ENCODE peak calls at places on chromosomes 5 and 9, in seven cellular contexts. C is right lobe of liver, R is foreskin fibroblast, D is esophagus squamous epithelium, V is cardiac fibroblast, Z is hepatocyte, F is adrenal gland. H is an unnamed sample.

GRCh38 chr9:82488319-82488701 is 499.7 kb downstream of the SPATA31D1 start:
- DNase-seq in V (no peak), R (no peak), D (no peak), C (no peak), F (no peak), Z (peak; percentile 10), H (no peak)

GRCh38 chr5:116772152-116772501 is 197.5 kb upstream of the SEMA6A start:
- DNase-seq in F (no peak), V (no peak), C (no peak), Z (no peak), D (no peak), R (no peak), H (no peak)

GRCh38 chr5:28014779-28015178 is 976.4 kb upstream of the CDH9 start:
- DNase-seq in V (peak; percentile 23), C (no peak), F (no peak), D (no peak), R (no peak), Z (no peak), H (peak; percentile 42)

GRCh38 chr5:15718411-15719178 is 218.6 kb downstream of the FBXL7 start:
- DNase-seq in R (no peak), V (peak; percentile 20), D (no peak), C (no peak), F (no peak), Z (no peak), H (no peak)

GRCh38 chr5:124655943-124656459 is 90.4 kb downstream of the ZNF608 start:
- DNase-seq in D (no peak), Z (peak; percentile 81), V (peak; percentile 89), R (peak; percentile 90), F (no peak), C (no peak), H (peak; percentile 18)

GRCh38 chr5:122182491-122182921 is 53.2 kb downstream of the ZNF474 start:
- DNase-seq in Z (peak; percentile 50), D (no peak), R (peak; percentile 79), C (no peak), V (peak; percentile 93), F (peak; percentile 25), H (no peak)

GRCh38 chr9:91179237-91180138 is 182.2 kb downstream of the AUH start:
- DNase-seq in F (no peak), Z (no peak), R (peak; percentile 95), V (peak; percentile 68), D (no peak), C (no peak), H (no peak)

GRCh38 chr5:88092938-88093635 is 175.6 kb downstream of the TMEM161B start:
- DNase-seq in Z (no peak), R (no peak), C (no peak), F (no peak), D (no peak), V (no peak), H (no peak)

GRCh38 chr9:88954073-88954472 is 37.2 kb upstream of the S1PR3 start:
- DNase-seq in Z (no peak), F (no peak), V (peak; percentile 40), C (no peak), D (no peak), R (peak; percentile 19), H (peak; percentile 57)

GRCh38 chr5:91378683-91379601 is 4.2 kb downstream of the ARRDC3 start:
- DNase-seq in C (no peak), V (peak; percentile 29), R (no peak), F (no peak), Z (no peak), D (no peak), H (peak; percentile 24)

GRCh38 chr5:10329808-10330481 is 22.2 kb upstream of the CMBL start:
- DNase-seq in F (peak; percentile 29), C (no peak), Z (peak; percentile 61), V (peak; percentile 68), D (no peak), R (peak; percentile 87), H (no peak)

GRCh38 chr9:122180633-122181032 is 20.9 kb downstream of the MORN5 start:
- DNase-seq in Z (peak; percentile 75), V (peak; percentile 83), R (peak; percentile 72), C (no peak), D (no peak), F (peak; percentile 50), H (peak; percentile 64)

GRCh38 chr5:9545301-9545958 is 445 bp downstream of the SEMA5A start:
- DNase-seq in R (no peak), D (no peak), F (no peak), Z (peak; percentile 27), C (peak; percentile 24), V (no peak), H (no peak)

DNA sequence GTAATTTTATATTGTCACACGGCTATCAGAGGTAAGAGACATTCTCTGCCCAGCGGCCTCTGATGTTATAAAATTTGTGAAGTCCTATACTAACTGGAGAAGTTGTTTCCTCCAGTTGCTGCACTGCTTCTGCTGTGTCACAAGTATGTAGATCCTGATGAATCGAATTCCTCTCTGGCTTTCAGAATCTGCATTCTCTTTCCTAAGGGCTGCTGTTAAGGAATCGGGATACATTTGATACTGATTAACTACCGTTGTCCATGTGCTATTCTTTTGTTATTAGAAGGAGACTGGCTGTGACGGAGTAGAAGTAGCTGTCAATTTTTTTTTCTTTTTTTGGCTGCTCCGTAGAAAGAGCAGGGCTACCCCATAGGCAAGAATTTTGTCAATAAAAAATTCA is 81.7 kb upstream of the LRRC70 start:
- DNase-seq in Z (no peak), D (no peak), C (no peak), R (no peak), V (no peak), F (no peak), H (no peak)
- H3K4me3 ChIP-seq in Z (no peak overlapping the region), D (no peak overlapping the region), C (no peak overlapping the region), R (no peak overlapping the region), V (no peak overlapping the region), F (no peak overlapping the region), H (no peak overlapping the region)

DNA sequence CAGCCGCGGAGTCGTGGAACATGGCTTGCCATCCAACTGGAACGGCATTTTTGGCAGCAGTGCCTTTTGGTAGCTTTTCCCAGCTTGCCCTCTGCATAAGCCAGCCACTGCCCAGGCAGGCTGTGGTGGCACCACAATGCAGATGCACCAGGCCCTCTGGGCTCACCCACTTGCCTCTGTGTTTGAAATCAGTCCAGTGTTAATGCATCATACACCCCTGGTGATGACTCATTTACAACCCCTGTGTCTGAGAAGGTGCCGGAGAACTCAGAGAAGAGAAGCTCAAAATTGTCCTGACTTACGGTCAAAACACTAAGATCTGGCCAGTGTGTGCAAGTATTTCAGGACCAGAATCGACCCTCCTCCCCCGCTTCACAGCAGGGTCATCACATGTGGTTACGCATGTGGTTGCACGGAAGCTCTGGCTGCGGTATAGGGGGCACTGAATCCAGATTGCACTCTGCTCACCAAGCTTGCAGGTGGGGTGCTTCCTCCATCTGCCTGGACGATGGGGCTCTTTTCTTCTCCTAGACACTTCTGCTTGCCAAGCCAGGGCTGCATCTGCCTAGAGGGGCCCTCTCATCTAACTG is 66.5 kb upstream of the SMIM15 start:
- DNase-seq in C (no peak), Z (no peak), R (peak; percentile 8), V (peak; percentile 15), D (no peak), F (no peak), H (peak; percentile 82)
- H3K4me3 ChIP-seq in C (no peak overlapping the region), Z (no peak overlapping the region), R (no peak overlapping the region), V (no peak overlapping the region), D (peak overlapping the region; percentile 48), F (no peak overlapping the region), H (no peak overlapping the region)

DNA sequence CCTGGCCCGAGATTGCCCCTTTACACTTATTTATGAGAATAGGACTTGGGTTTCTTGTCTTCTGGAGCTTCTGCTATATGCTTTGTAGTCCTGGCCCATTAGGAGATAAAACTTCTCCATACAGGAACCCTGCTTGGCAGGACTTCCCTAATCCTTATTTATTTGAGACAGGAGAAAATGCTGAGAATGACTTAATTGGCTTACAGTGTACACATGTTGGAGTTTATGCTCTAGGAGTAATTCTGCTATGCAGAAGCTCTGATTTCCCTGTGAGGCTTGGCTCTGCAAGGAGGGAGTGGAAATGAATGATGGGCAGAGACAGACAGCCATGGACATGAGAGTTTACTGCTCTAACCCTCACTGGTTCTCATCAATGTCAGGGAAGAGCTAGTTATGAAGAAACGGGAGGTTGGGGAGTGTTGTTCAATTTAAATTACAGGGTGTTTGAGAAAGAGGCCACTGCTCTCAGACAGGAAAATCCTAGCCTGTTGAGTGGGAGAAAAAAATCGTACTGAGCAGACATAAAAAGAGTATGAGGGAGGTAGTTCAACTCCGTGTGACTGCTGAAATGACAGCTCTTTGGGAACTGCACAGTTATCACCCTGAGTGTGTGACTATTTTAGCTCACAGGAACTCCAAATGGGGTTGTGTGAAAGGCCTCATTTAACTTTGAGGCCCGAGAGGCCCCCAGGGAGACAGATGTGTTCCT is 37.5 kb downstream of the ACTBL2 start:
- DNase-seq in F (no peak), R (no peak), Z (no peak), C (no peak), D (no peak), V (no peak), H (no peak)
- H3K4me3 ChIP-seq in F (no peak overlapping the region), R (no peak overlapping the region), Z (no peak overlapping the region), C (no peak overlapping the region), D (no peak overlapping the region), V (no peak overlapping the region), H (no peak overlapping the region)

GRCh38 chr9:87497604-87498045 is at the start of gene DAPK1:
- DNase-seq in Z (peak; percentile 89), C (peak; percentile 89), R (no peak), V (peak; percentile 33), D (no peak), F (peak; percentile 26), H (no peak)

GRCh38 chr9:87497080-87497603 is 525 bp upstream of the DAPK1 start:
- DNase-seq in Z (no peak), F (no peak), D (no peak), V (no peak), R (no peak), C (no peak), H (no peak)

GRCh38 chr9:87498816-87499454 is 1.3 kb downstream of the DAPK1 start:
- DNase-seq in D (no peak), Z (no peak), F (no peak), R (no peak), C (peak; percentile 31), V (no peak), H (no peak)

GRCh38 chr9:87499455-87500015 is 1.9 kb downstream of the DAPK1 start:
- DNase-seq in Z (no peak), D (no peak), F (no peak), R (no peak), V (no peak), C (no peak), H (no peak)

DNA sequence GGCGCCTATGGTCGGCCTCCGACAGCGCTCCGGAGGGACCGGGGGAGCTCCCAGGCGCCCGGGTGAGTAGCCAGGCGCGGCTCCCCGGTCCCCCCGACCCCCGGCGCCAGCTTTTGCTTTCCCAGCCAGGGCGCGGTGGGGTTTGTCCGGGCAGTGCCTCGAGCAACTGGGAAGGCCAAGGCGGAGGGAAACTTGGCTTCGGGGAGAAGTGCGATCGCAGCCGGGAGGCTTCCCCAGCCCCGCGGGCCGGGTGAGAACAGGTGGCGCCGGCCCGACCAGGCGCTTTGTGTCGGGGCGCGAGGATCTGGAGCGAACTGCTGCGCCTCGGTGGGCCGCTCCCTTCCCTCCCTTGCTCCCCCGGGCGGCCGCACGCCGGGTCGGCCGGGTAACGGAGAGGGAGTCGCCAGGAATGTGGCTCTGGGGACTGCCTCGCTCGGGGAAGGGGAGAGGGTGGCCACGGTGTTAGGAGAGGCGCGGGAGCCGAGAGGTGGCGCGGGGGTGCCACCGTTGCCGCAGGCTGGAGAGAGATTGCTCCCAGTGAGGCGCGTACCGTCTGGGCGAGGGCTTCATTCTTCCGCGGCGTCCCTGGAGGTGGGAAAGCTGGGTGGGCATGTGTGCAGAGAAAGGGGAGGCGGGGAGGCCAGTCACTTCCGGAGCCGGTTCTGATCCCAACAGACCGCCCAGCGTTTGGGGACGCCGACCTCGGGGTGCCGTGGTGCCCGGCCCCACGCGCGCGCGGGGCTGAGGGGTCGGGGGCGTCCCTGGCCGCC is 564 bp downstream of the DAPK1 start:
- DNase-seq in F (peak; percentile 20), C (peak; percentile 64), V (peak; percentile 45), R (no peak), Z (peak; percentile 81), D (no peak), H (no peak)
- H3K4me3 ChIP-seq in F (no peak overlapping the region), C (peak overlapping the region; percentile 69), V (peak overlapping the region; percentile 62), R (peak overlapping the region; percentile 59), Z (peak overlapping the region; percentile 85), D (peak overlapping the region; percentile 83), H (no peak overlapping the region)